ENCODE peak calls at places on chromosomes 1 and 21, in eight cellular contexts. S is fibroblast of the conjunctiva, O is ELR, R is HuH-7.5, Z is COR-L47, X is left cardiac atrium, Q is non-pigmented ciliary epithelial cell, K is AG09309. H is an unnamed sample.

GRCh38 chr1:43519287-43519686 is 11.4 kb upstream of the PTPRF start:
- DNase-seq in S (no peak), O (no peak), R (no peak), Z (no peak), X (no peak), Q (no peak), K (no peak), H (no peak)

GRCh38 chr1:90339822-90340221 is 344.9 kb downstream of the ZNF326 start:
- DNase-seq in S (no peak), O (no peak), R (no peak), Z (no peak), X (no peak), Q (no peak), K (no peak), H (no peak)

GRCh38 chr1:94081566-94082344 is 39.2 kb downstream of the ABCA4 start:
- DNase-seq in S (peak; percentile 74), O (peak; percentile 81), R (no peak), Z (no peak), X (no peak), Q (no peak), K (peak; percentile 94), H (peak; percentile 51)

GRCh38 chr1:203186446-203187305 is at the start of gene CHI3L1:
- DNase-seq in S (no peak), O (no peak), R (no peak), Z (no peak), X (peak; percentile 36), Q (no peak), K (no peak), H (no peak)

GRCh38 chr1:3350441-3351261 is 103.8 kb upstream of the ARHGEF16 start:
- DNase-seq in S (peak; percentile 22), O (no peak), R (no peak), Z (no peak), X (no peak), Q (no peak), K (no peak), H (no peak)

GRCh38 chr1:190474587-190475305 is 2.9 kb downstream of the BRINP3 start:
- DNase-seq in S (no peak), O (peak; percentile 37), R (no peak), Z (no peak), X (no peak), Q (no peak), K (no peak), H (no peak)

GRCh38 chr1:14718476-14718875 is 120.0 kb downstream of the KAZN start:
- DNase-seq in S (no peak), O (no peak), R (no peak), Z (no peak), X (no peak), Q (no peak), K (no peak), H (no peak)

GRCh38 chr1:179121159-179121938 is 39.5 kb downstream of the TOR3A start:
- DNase-seq in S (peak; percentile 63), O (peak; percentile 68), R (no peak), Z (no peak), X (no peak), Q (no peak), K (peak; percentile 46), H (peak; percentile 15)

GRCh38 chr1:195717651-195718050 is 890.6 kb downstream of the KCNT2 start:
- DNase-seq in S (no peak), O (peak; percentile 57), R (no peak), Z (peak; percentile 6), X (no peak), Q (no peak), K (no peak), H (no peak)

GRCh38 chr1:31793586-31794285 is 22.1 kb downstream of the SPOCD1 start:
- DNase-seq in S (no peak), O (no peak), R (no peak), Z (no peak), X (no peak), Q (no peak), K (no peak), H (no peak)

GRCh38 chr1:201272838-201273237 is 10.5 kb upstream of the PKP1 start:
- DNase-seq in S (no peak), O (no peak), R (no peak), Z (no peak), X (no peak), Q (no peak), K (no peak), H (no peak)

GRCh38 chr21:28099296-28099695 is 893.4 kb downstream of the LTN1 start:
- DNase-seq in S (no peak), O (no peak), R (no peak), Z (no peak), X (peak; percentile 50), Q (no peak), K (no peak), H (no peak)

GRCh38 chr21:29208666-29209059 is 78.2 kb downstream of the MAP3K7CL start:
- DNase-seq in S (no peak), O (peak; percentile 93), R (no peak), Z (no peak), X (no peak), Q (peak; percentile 80), K (no peak), H (no peak)

GRCh38 chr1:5769146-5769545 is 223.1 kb downstream of the NPHP4 start:
- DNase-seq in S (no peak), O (no peak), R (no peak), Z (no peak), X (no peak), Q (no peak), K (no peak), H (no peak)

GRCh38 chr1:172758242-172758641 is 99.3 kb downstream of the FASLG start:
- DNase-seq in S (no peak), O (no peak), R (no peak), Z (no peak), X (no peak), Q (no peak), K (no peak), H (no peak)

GRCh38 chr1:197618065-197618464 is 157.2 kb downstream of the DENND1B start:
- DNase-seq in S (no peak), O (no peak), R (no peak), Z (peak; percentile 60), X (no peak), Q (no peak), K (no peak), H (no peak)

GRCh38 chr1:8218351-8219092 is 99.4 kb upstream of the SLC45A1 start:
- DNase-seq in S (no peak), O (peak; percentile 49), R (no peak), Z (no peak), X (no peak), Q (no peak), K (no peak), H (no peak)

GRCh38 chr1:151399890-151400235 is 490 bp downstream of the PSMB4 start:
- DNase-seq in S (no peak), O (peak; percentile 52), R (no peak), Z (peak; percentile 4), X (no peak), Q (no peak), K (no peak), H (no peak)

GRCh38 chr1:58929667-58930325 is 145.9 kb upstream of the JUN start:
- DNase-seq in S (no peak), O (peak; percentile 15), R (no peak), Z (no peak), X (no peak), Q (no peak), K (no peak), H (no peak)

GRCh38 chr1:237574536-237574935 is 316.2 kb downstream of the ZP4 start:
- DNase-seq in S (no peak), O (no peak), R (no peak), Z (no peak), X (no peak), Q (no peak), K (no peak), H (no peak)

GRCh38 chr1:172321429-172321828 is 99.1 kb upstream of the C1orf105 start:
- DNase-seq in S (peak; percentile 55), O (peak; percentile 22), R (no peak), Z (no peak), X (no peak), Q (no peak), K (peak; percentile 61), H (no peak)

GRCh38 chr1:167795810-167796740 is 74.3 kb downstream of the MPZL1 start:
- DNase-seq in S (no peak), O (peak; percentile 37), R (no peak), Z (peak; percentile 74), X (peak; percentile 30), Q (no peak), K (no peak), H (no peak)

GRCh38 chr1:200473698-200474371 is 64.0 kb upstream of the ZNF281 start:
- DNase-seq in S (no peak), O (no peak), R (no peak), Z (no peak), X (no peak), Q (no peak), K (no peak), H (no peak)

GRCh38 chr21:36615274-36615964 is 83.5 kb upstream of the SIM2 start:
- DNase-seq in S (no peak), O (peak; percentile 21), R (no peak), Z (no peak), X (no peak), Q (no peak), K (no peak), H (no peak)

GRCh38 chr1:64183380-64183984 is 19.9 kb upstream of the UBE2U start:
- DNase-seq in S (no peak), O (no peak), R (no peak), Z (no peak), X (no peak), Q (no peak), K (no peak), H (no peak)

GRCh38 chr1:223811634-223812101 is 34.1 kb downstream of the TP53BP2 start:
- DNase-seq in S (no peak), O (peak; percentile 65), R (no peak), Z (no peak), X (no peak), Q (no peak), K (peak; percentile 16), H (no peak)

GRCh38 chr1:64111787-64112186 is 91.6 kb upstream of the UBE2U start:
- DNase-seq in S (no peak), O (peak; percentile 43), R (no peak), Z (no peak), X (no peak), Q (no peak), K (no peak), H (no peak)

GRCh38 chr1:33182452-33182851 is 609 bp upstream of the TRIM62 start:
- DNase-seq in S (peak; percentile 66), O (no peak), R (no peak), Z (no peak), X (no peak), Q (no peak), K (no peak), H (no peak)

GRCh38 chr1:115314765-115315164 is 23.3 kb downstream of the NGF start:
- DNase-seq in S (no peak), O (peak; percentile 50), R (no peak), Z (no peak), X (no peak), Q (peak; percentile 87), K (no peak), H (no peak)

GRCh38 chr1:115838426-115838804 is 2.5 kb downstream of the NHLH2 start:
- DNase-seq in S (no peak), O (no peak), R (peak; percentile 34), Z (no peak), X (no peak), Q (no peak), K (no peak), H (no peak)

GRCh38 chr1:22584001-22584557 is 20.8 kb downstream of the EPHA8 start:
- DNase-seq in S (peak; percentile 4), O (no peak), R (no peak), Z (no peak), X (no peak), Q (no peak), K (no peak), H (no peak)

GRCh38 chr1:226871636-226872327 is 1.4 kb downstream of the PSEN2 start:
- DNase-seq in S (no peak), O (no peak), R (no peak), Z (no peak), X (no peak), Q (no peak), K (no peak), H (no peak)

GRCh38 chr1:41044197-41044596 is 22.7 kb upstream of the SLFNL1 start:
- DNase-seq in S (no peak), O (no peak), R (no peak), Z (no peak), X (no peak), Q (no peak), K (no peak), H (no peak)

GRCh38 chr21:46122758-46123683 is 25.1 kb downstream of the COL6A2 start:
- DNase-seq in S (no peak), O (no peak), R (no peak), Z (no peak), X (peak; percentile 17), Q (no peak), K (no peak), H (no peak)

H was measured in T1000.